ENCODE peak calls at places on chromosomes 16 and 17, in seven cellular contexts. A is choroid plexus epithelial cell; C is B cell; K is GM06990; U is CD8-positive, alpha-beta T cell; L is PC-9; B is Peyer's patch. Y is an unnamed sample.

GRCh38 chr17:3985800-3986199 is 21.6 kb upstream of the ATP2A3 start:
- DNase-seq in A (no peak), C (no peak), K (no peak), U (no peak), L (no peak), B (no peak), Y (peak)

GRCh38 chr16:14181371-14182050 is 110.4 kb downstream of the MRTFB start:
- DNase-seq in A (peak), C (no peak), K (no peak), U (no peak), L (peak), B (no peak), Y (peak)

GRCh38 chr16:51440096-51440495 is 289.0 kb upstream of the SALL1 start:
- DNase-seq in A (no peak), C (no peak), K (no peak), U (no peak), L (no peak), B (no peak), Y (no peak)

GRCh38 chr17:66514227-66514806 is 211.9 kb downstream of the PRKCA start:
- DNase-seq in A (no peak), C (no peak), K (no peak), U (no peak), L (no peak), B (no peak), Y (no peak)

GRCh38 chr17:2406271-2406902 is 5.5 kb upstream of the MNT start:
- DNase-seq in A (no peak), C (no peak), K (no peak), U (no peak), L (peak), B (peak), Y (no peak)

GRCh38 chr17:75666959-75667790 is at the start of the genes RECQL5 and SAP30BP:
- DNase-seq in A (peak), C (peak), K (peak), U (peak), L (peak), B (peak), Y (peak)

GRCh38 chr17:17542906-17543635 is 46.9 kb upstream of the RASD1 start:
- DNase-seq in A (no peak), C (no peak), K (no peak), U (no peak), L (no peak), B (no peak), Y (no peak)

GRCh38 chr17:30761058-30761457 is 63.4 kb downstream of the CRLF3 start:
- DNase-seq in A (no peak), C (no peak), K (no peak), U (no peak), L (no peak), B (no peak), Y (no peak)

GRCh38 chr17:50208611-50209061 is 7.2 kb upstream of the COL1A1 start:
- DNase-seq in A (no peak), C (no peak), K (no peak), U (no peak), L (no peak), B (peak), Y (no peak)

GRCh38 chr16:88924834-88925539 is 52.0 kb downstream of the CBFA2T3 start:
- DNase-seq in A (peak), C (peak), K (no peak), U (peak), L (peak), B (peak), Y (peak)

GRCh38 chr17:38426441-38426840 is 1.8 kb upstream of the ARHGAP23 start:
- DNase-seq in A (no peak), C (no peak), K (no peak), U (no peak), L (no peak), B (no peak), Y (no peak)

GRCh38 chr16:57432989-57433388 is 14.2 kb downstream of the CIAPIN1 start:
- DNase-seq in A (no peak), C (no peak), K (no peak), U (no peak), L (no peak), B (no peak), Y (no peak)

GRCh38 chr17:73820686-73821448 is 176.6 kb upstream of the SDK2 start:
- DNase-seq in A (peak), C (no peak), K (no peak), U (no peak), L (no peak), B (no peak), Y (no peak)

GRCh38 chr17:82844796-82845162 is 5.0 kb upstream of the ZNF750 start:
- DNase-seq in A (no peak), C (no peak), K (no peak), U (no peak), L (no peak), B (no peak), Y (no peak)

GRCh38 chr16:2042666-2043295 is 4.9 kb downstream of the NTHL1 start:
- DNase-seq in A (no peak), C (no peak), K (no peak), U (no peak), L (no peak), B (no peak), Y (no peak)

GRCh38 chr16:66846266-66846665 is 2.1 kb downstream of the CA7 start:
- DNase-seq in A (no peak), C (no peak), K (no peak), U (no peak), L (no peak), B (peak), Y (no peak)

GRCh38 chr17:72466199-72466598 is 345.4 kb downstream of the SOX9 start:
- DNase-seq in A (peak), C (no peak), K (peak), U (no peak), L (peak), B (peak), Y (no peak)

GRCh38 chr17:80779961-80780380 is 211.7 kb upstream of the CHMP6 start:
- DNase-seq in A (peak), C (no peak), K (no peak), U (no peak), L (no peak), B (peak), Y (no peak)

GRCh38 chr17:37373530-37374159 is 2.1 kb upstream of the C17orf78 start:
- DNase-seq in A (peak), C (peak), K (peak), U (peak), L (peak), B (peak), Y (peak)

GRCh38 chr17:27985736-27986394 is 56.6 kb upstream of the NLK start:
- DNase-seq in A (no peak), C (no peak), K (peak), U (no peak), L (no peak), B (no peak), Y (peak)

GRCh38 chr17:63418540-63418939 is 27.6 kb downstream of the CYB561 start:
- DNase-seq in A (no peak), C (no peak), K (no peak), U (no peak), L (no peak), B (no peak), Y (no peak)

GRCh38 chr17:10119203-10120112 is 78.9 kb downstream of the GAS7 start:
- DNase-seq in A (no peak), C (peak), K (no peak), U (no peak), L (peak), B (peak), Y (no peak)

GRCh38 chr16:11539635-11540034 is 47.1 kb downstream of the LITAF start:
- DNase-seq in A (no peak), C (no peak), K (no peak), U (no peak), L (no peak), B (no peak), Y (no peak)

GRCh38 chr17:39077252-39077651 is 74.2 kb downstream of the PLXDC1 start:
- DNase-seq in A (no peak), C (no peak), K (no peak), U (no peak), L (no peak), B (no peak), Y (no peak)

GRCh38 chr17:44610331-44610730 is 45.9 kb upstream of the MEIOC start:
- DNase-seq in A (no peak), C (no peak), K (no peak), U (no peak), L (no peak), B (no peak), Y (no peak)

GRCh38 chr17:74770498-74771318 is 5.4 kb downstream of the NAT9 start:
- DNase-seq in A (peak), C (peak), K (peak), U (peak), L (peak), B (peak), Y (peak)

GRCh38 chr17:42118545-42118944 is 2.6 kb downstream of the KAT2A start:
- DNase-seq in A (peak), C (peak), K (no peak), U (peak), L (no peak), B (peak), Y (peak)

GRCh38 chr16:75011634-75012307 is 12.9 kb downstream of the ZNRF1 start:
- DNase-seq in A (peak), C (no peak), K (peak), U (peak), L (peak), B (no peak), Y (peak)

GRCh38 chr16:71440669-71441347 is 1.0 kb downstream of the TLE7 start:
- DNase-seq in A (no peak), C (no peak), K (no peak), U (no peak), L (no peak), B (no peak), Y (no peak)

GRCh38 chr17:57418463-57419246 is 162.3 kb downstream of the MSI2 start:
- DNase-seq in A (no peak), C (no peak), K (no peak), U (no peak), L (no peak), B (no peak), Y (no peak)

GRCh38 chr17:57420674-57421392 is 164.5 kb downstream of the MSI2 start:
- DNase-seq in A (no peak), C (no peak), K (no peak), U (no peak), L (no peak), B (peak), Y (no peak)

GRCh38 chr17:57421393-57421717 is 165.0 kb downstream of the MSI2 start:
- DNase-seq in A (no peak), C (no peak), K (no peak), U (no peak), L (no peak), B (no peak), Y (no peak)

GRCh38 chr17:57422574-57423164 is 166.3 kb downstream of the MSI2 start:
- DNase-seq in A (no peak), C (no peak), K (peak), U (no peak), L (peak), B (no peak), Y (no peak)

DNA sequence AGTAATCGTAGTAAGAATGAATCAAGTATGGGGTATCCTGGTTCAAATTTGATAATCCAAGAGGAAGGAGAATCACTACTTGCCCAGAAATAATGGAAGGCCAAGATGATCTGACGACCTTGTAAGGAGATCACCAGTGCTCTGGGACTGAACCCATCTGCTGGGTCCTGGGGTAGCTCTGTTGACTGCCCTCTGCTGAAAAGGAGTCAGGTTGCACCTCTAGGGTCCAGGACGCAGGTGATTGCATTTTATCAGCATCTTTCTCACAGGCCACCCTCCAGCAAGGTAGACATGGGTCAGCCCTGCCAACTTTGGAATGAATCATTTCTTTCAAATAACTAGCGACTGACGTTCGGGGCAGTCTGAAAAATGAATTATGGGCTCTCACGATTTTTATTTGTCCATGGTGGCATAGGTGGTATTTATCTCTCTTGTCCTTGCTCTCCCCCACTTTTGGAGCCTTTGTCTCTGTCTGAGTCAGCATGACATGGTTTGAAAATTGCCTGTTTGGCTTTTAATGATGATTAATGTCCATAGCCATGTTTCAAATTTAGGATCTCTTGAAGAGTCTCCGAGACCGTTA is 163.7 kb downstream of the MSI2 start:
- DNase-seq in A (no peak), C (no peak), K (no peak), U (no peak), L (no peak), B (no peak), Y (no peak)
- TF ChIP-seq CTCF in A (no peak), C (no peak), K (peak), U (no peak), L (no peak), B (no peak), Y (no peak)

DNA sequence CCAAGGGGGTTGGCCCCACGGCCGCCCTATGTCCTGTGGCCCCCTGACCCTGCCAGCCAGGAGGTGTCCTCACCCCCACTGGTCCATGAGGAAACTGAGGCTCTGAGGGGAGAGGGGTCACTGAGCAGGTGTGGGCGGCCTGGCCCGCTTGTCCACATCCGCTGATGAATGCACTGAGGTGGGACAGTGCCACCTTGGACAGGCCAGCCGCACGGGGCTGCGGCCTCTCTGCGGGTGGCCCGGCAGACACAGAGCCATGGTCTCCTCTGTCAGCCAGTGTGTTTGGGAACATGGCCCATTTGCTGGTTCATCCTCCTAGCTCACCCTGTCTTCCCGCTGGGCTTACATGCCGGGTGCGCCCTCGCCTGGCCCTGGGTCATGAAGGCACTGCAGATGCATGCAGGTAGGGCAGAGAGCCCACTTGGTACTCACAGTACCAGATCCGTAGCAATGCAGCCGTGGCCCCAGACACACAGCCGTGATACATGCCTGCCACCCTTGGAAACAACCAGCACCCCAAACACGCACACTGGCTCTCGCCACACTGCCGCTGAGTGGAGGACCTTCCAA is 93.9 kb downstream of the ENGASE start:
- DNase-seq in A (no peak), C (no peak), K (no peak), U (no peak), L (no peak), B (no peak), Y (no peak)
- TF ChIP-seq CTCF in A (no peak), C (no peak), K (no peak), U (no peak), L (no peak), B (no peak), Y (no peak)

DNA sequence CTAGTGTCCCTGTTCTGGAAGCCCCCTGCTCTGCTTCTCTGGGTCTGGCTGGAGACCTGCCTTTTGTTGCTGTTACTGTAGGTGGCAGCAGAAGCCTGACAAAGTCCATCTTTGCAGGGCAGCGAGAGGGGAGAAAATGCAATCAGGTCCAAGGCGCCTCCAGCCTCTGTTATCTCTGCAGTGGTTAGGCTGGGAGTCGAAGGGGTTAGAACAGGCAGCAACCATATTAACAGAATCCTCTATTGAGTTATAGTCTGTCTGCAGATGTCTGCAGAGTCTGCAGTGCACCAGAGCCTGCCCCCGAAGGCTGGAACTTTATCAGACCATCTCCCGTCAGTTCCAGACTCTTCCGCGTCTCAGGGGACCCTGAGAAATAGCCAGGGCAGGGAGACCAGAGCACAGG is 404.9 kb upstream of the EEF2KMT start:
- DNase-seq in A (no peak), C (no peak), K (no peak), U (no peak), L (no peak), B (no peak), Y (no peak)
- TF ChIP-seq CTCF in A (no peak), C (no peak), K (peak), U (no peak), L (peak), B (no peak), Y (no peak)

GRCh38 chr16:21160276-21160675 is 1.8 kb downstream of the LDAF1 start:
- DNase-seq in A (no peak), C (no peak), K (no peak), U (no peak), L (no peak), B (no peak), Y (no peak)

GRCh38 chr16:21157632-21158031 is 842 bp upstream of the LDAF1 start:
- DNase-seq in A (no peak), C (no peak), K (no peak), U (no peak), L (no peak), B (no peak), Y (no peak)

GRCh38 chr16:21158208-21159110 is at the start of gene LDAF1:
- DNase-seq in A (peak), C (peak), K (peak), U (peak), L (peak), B (peak), Y (peak)

GRCh38 chr16:21161211-21161610 is 2.7 kb downstream of the LDAF1 start:
- DNase-seq in A (peak), C (no peak), K (no peak), U (no peak), L (no peak), B (no peak), Y (no peak)

GRCh38 chr16:21159281-21159951 is 942 bp downstream of the LDAF1 start:
- DNase-seq in A (no peak), C (peak), K (peak), U (peak), L (peak), B (peak), Y (peak)
- TF ChIP-seq CTCF in A (no peak), C (no peak), K (no peak), U (no peak), L (no peak), B (no peak), Y (no peak)

GRCh38 chr17:52158450-52159042 is at the start of gene CA10:
- DNase-seq in A (no peak), C (no peak), K (no peak), U (no peak), L (no peak), B (no peak), Y (no peak)
- TF ChIP-seq CTCF in A (no peak), C (no peak), K (no peak), U (no peak), L (no peak), B (no peak), Y (no peak)

Y was measured in endothelial cell of umbilical vein.